ENCODE peak calls at places on chromosomes 16 and 17, in five cellular contexts. Y is heart right ventricle, K is left lung, A is stomach, R is RWPE1. C is an unnamed sample.
A peak's percentile ranks its signal among the peaks of the same experiment; 100 is the strongest.

GRCh38 chr17:47388825-47389224 is 65.1 kb downstream of the EFCAB13 start:
- DNase-seq in Y (no peak), K (no peak), A (no peak), R (no peak), C (no peak)

GRCh38 chr17:78973792-78974520 is 5.8 kb downstream of the LGALS3BP start:
- DNase-seq in Y (no peak), K (no peak), A (no peak), R (no peak), C (no peak)

GRCh38 chr16:25735645-25736044 is 43.9 kb downstream of the HS3ST4 start:
- DNase-seq in Y (no peak), K (no peak), A (no peak), R (no peak), C (no peak)

GRCh38 chr16:25691519-25692091 is at the start of gene HS3ST4:
- DNase-seq in Y (no peak), K (no peak), A (peak; percentile 43), R (no peak), C (no peak)

GRCh38 chr16:31351937-31352315 is 3.0 kb upstream of the ITGAX start:
- DNase-seq in Y (no peak), K (peak; percentile 79), A (no peak), R (no peak), C (no peak)

GRCh38 chr16:25048146-25048618 is 33.0 kb upstream of the ARHGAP17 start:
- DNase-seq in Y (no peak), K (no peak), A (no peak), R (no peak), C (no peak)

GRCh38 chr16:3094289-3095027 is 4.6 kb downstream of the ZSCAN10 start:
- DNase-seq in Y (no peak), K (no peak), A (peak; percentile 59), R (no peak), C (no peak)

GRCh38 chr16:23869052-23869451 is 33.3 kb downstream of the PRKCB start:
- DNase-seq in Y (no peak), K (no peak), A (no peak), R (no peak), C (no peak)

GRCh38 chr17:52147431-52147830 is 11.1 kb downstream of the CA10 start:
- DNase-seq in Y (no peak), K (no peak), A (no peak), R (no peak), C (no peak)

GRCh38 chr16:89475144-89475543 is 15.2 kb downstream of the ANKRD11 start:
- DNase-seq in Y (no peak), K (no peak), A (no peak), R (no peak), C (no peak)

GRCh38 chr17:44794699-44795413 is 35.2 kb downstream of the GJC1 start:
- DNase-seq in Y (no peak), K (no peak), A (no peak), R (peak; percentile 33), C (no peak)

GRCh38 chr16:24013733-24014645 is 178.2 kb downstream of the PRKCB start:
- DNase-seq in Y (no peak), K (peak; percentile 44), A (peak; percentile 31), R (peak; percentile 8), C (peak; percentile 67)

GRCh38 chr16:84677849-84678248 is 22.0 kb upstream of the USP10 start:
- DNase-seq in Y (no peak), K (no peak), A (no peak), R (no peak), C (no peak)

GRCh38 chr16:88681084-88681680 is 5.1 kb downstream of the SNAI3 start:
- DNase-seq in Y (no peak), K (no peak), A (peak; percentile 75), R (no peak), C (no peak)

GRCh38 chr17:3543453-3543852 is 14.2 kb downstream of the TRPV3 start:
- DNase-seq in Y (no peak), K (no peak), A (no peak), R (no peak), C (no peak)

GRCh38 chr16:3654249-3654991 is at the start of gene DNASE1:
- DNase-seq in Y (peak; percentile 39), K (peak; percentile 50), A (peak; percentile 66), R (peak; percentile 60), C (peak; percentile 40)

GRCh38 chr17:61054430-61054829 is 345.2 kb upstream of the TBX2 start:
- DNase-seq in Y (no peak), K (no peak), A (no peak), R (no peak), C (no peak)

GRCh38 chr17:28643979-28644781 is 778 bp downstream of the BLTP2 start:
- DNase-seq in Y (peak; percentile 18), K (peak; percentile 67), A (peak; percentile 59), R (peak; percentile 57), C (peak; percentile 28)

GRCh38 chr17:33785281-33785680 is 469.8 kb upstream of the CCL2 start:
- DNase-seq in Y (no peak), K (no peak), A (no peak), R (no peak), C (no peak)

GRCh38 chr16:51697454-51697853 is 546.4 kb upstream of the SALL1 start:
- DNase-seq in Y (no peak), K (no peak), A (no peak), R (no peak), C (no peak)

GRCh38 chr16:2738615-2739014 is 13.8 kb upstream of the SRRM2 start:
- DNase-seq in Y (no peak), K (no peak), A (no peak), R (no peak), C (no peak)

GRCh38 chr16:77974883-77975282 is 47.5 kb upstream of the CLEC3A start:
- DNase-seq in Y (no peak), K (no peak), A (no peak), R (peak; percentile 12), C (no peak)

GRCh38 chr16:3017806-3018506 is at the start of gene CLDN6:
- DNase-seq in Y (no peak), K (no peak), A (no peak), R (no peak), C (no peak)

GRCh38 chr16:14015948-14016347 is 55.2 kb upstream of the MRTFB start:
- DNase-seq in Y (no peak), K (no peak), A (no peak), R (peak; percentile 34), C (no peak)

GRCh38 chr17:62631936-62632924 is 4.8 kb downstream of the MRC2 start:
- DNase-seq in Y (no peak), K (no peak), A (no peak), R (no peak), C (no peak)

GRCh38 chr16:15760129-15760528 is 96.7 kb downstream of the MYH11 start:
- DNase-seq in Y (no peak), K (no peak), A (no peak), R (no peak), C (no peak)

GRCh38 chr16:15765880-15766279 is 90.9 kb downstream of the MYH11 start:
- DNase-seq in Y (no peak), K (no peak), A (no peak), R (peak; percentile 44), C (peak; percentile 22)

GRCh38 chr16:15765116-15765515 is 91.7 kb downstream of the MYH11 start:
- DNase-seq in Y (no peak), K (no peak), A (no peak), R (no peak), C (no peak)

GRCh38 chr16:15766918-15767317 is 89.9 kb downstream of the MYH11 start:
- DNase-seq in Y (no peak), K (no peak), A (no peak), R (no peak), C (no peak)

GRCh38 chr16:15764112-15764511 is 92.7 kb downstream of the MYH11 start:
- DNase-seq in Y (no peak), K (no peak), A (no peak), R (no peak), C (no peak)
- TF ChIP-seq CTCF in Y (no peak), K (no peak), A (no peak), R (no peak), C (no peak)

DNA sequence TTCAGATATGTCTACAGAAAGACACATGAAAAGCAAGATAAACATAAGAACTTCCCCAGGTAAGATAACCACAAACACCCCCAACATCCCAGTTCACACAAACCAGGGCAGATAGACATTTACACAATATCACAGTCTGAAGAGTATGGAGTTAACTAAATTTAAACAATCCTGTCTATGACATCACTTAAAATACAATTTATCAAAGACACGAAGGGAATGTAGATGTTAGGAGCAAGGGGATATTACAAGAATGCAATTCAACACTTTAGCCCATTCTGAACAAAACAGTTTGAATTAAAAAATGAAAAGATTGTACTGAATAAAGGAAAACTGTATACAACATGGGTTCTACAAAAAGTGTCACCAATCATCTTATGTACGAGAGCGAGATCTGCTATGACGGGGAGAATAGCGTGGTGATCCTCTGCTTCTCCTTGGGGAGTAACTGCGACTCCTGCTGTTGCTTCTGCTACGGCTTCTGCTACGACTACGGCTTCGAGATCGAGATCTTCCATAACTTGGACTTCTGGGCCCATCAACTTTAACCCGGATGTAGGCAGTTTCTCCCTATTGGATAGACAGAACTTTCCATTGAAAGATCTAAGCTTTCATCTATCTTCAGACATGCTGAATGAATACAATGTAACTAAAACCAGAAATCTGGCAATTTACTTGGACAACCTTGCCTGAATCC is 1.9 kb downstream of the SRSF1 start:
- DNase-seq in Y (no peak), K (no peak), A (no peak), R (no peak), C (no peak)
- TF ChIP-seq CTCF in Y (no peak), K (no peak), A (no peak), R (no peak), C (no peak)

GRCh38 chr16:53982631-53983042 is 278.7 kb downstream of the FTO start:
- DNase-seq in Y (no peak), K (no peak), A (no peak), R (peak; percentile 3), C (no peak)

GRCh38 chr16:53984936-53985335 is 281.0 kb downstream of the FTO start:
- DNase-seq in Y (no peak), K (no peak), A (no peak), R (peak; percentile 8), C (no peak)

GRCh38 chr16:53985865-53986264 is 281.9 kb downstream of the FTO start:
- DNase-seq in Y (no peak), K (no peak), A (no peak), R (no peak), C (no peak)

DNA sequence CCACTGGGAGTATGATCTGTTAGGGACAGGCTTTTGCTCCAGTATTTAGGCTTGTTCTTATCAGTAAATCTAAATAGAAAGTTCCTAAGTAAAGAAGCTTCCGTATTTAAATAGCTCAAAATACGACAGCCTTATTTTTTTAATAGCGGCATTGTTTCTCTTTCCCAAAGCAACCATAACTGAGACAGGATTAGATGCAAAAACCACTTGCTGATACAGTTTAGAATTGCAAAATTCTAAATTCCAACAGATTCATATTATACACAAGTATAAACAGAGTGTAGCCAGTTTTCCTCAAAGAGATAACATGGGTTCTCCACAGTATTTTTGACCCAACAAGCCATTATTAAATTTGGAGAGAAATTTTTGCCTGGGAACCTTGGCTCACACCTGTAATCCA is 276.7 kb downstream of the FTO start:
- DNase-seq in Y (no peak), K (no peak), A (no peak), R (no peak), C (no peak)
- TF ChIP-seq CTCF in Y (no peak), K (no peak), A (no peak), R (no peak), C (no peak)

DNA sequence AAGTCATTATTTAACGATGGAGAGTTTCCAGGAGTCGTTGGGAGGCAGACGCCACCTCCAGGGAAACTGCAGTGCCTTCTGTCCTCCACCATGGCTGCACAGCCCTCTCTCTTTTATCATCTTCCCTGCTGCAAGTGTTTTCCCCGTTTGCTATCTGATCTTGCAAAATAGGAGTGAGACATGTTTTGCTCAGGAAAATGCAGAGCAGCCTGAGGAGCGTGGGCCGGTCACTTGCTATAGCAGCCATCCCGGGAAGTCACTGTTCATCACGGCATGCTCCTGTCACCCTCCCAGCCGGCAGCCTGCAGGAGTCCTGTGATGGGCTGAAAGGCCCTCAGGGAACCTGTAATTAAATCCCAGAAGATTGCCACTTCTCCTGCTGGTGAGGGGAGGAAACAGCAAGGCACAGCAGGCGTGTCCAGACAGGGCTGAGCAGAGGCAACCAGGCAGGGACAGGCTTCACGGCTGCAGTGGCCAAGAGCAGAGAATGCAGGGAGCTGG is 143.1 kb downstream of the GSG1L start:
- DNase-seq in Y (no peak), K (no peak), A (no peak), R (peak; percentile 58), C (no peak)
- TF ChIP-seq CTCF in Y (no peak), K (no peak), A (no peak), R (peak; percentile 11), C (no peak)

C was measured in activated B cell treated with CpG ODN at 0.5 μM for 24 hours.